ENCODE peak calls at places on chromosomes 1 and 21, in five cellular contexts. A is Peyer's patch, G is esophagus squamous epithelium, D is tibial nerve, T is A549. J is an unnamed sample. For H3K4me1, the result is how much of the 10 kb centered on the place peaks cover.

GRCh38 chr1:59136541-59137335 is 160.2 kb upstream of the FGGY start:
- DNase-seq in A (no peak), G (no peak), D (no peak), T (no peak), J (no peak)

GRCh38 chr1:66351474-66351873 is 182.5 kb upstream of the SGIP1 start:
- DNase-seq in A (no peak), G (no peak), D (no peak), T (no peak), J (no peak)

GRCh38 chr1:156704166-156704711 is 1.1 kb downstream of the CRABP2 start:
- DNase-seq in A (no peak), G (no peak), D (no peak), T (no peak), J (no peak)

GRCh38 chr21:43279578-43279894 is 110.7 kb downstream of the CRYAA start:
- DNase-seq in A (no peak), G (no peak), D (no peak), T (no peak), J (no peak)

GRCh38 chr1:229229721-229230135 is 41.2 kb upstream of the RAB4A start:
- DNase-seq in A (no peak), G (no peak), D (peak), T (no peak), J (peak)

GRCh38 chr21:36388835-36389234 is 3.6 kb downstream of the CHAF1B start:
- DNase-seq in A (no peak), G (no peak), D (no peak), T (peak), J (no peak)

GRCh38 chr1:35882586-35882944 is 444 bp upstream of the AGO1 start:
- DNase-seq in A (no peak), G (no peak), D (no peak), T (no peak), J (no peak)

GRCh38 chr1:75616436-75617433 is 5.8 kb upstream of the SLC44A5 start:
- DNase-seq in A (no peak), G (no peak), D (no peak), T (no peak), J (no peak)

GRCh38 chr1:35016406-35016805 is 15.3 kb downstream of the ZMYM6 start:
- DNase-seq in A (no peak), G (no peak), D (no peak), T (no peak), J (no peak)

GRCh38 chr1:173682174-173682573 is 12.5 kb upstream of the ANKRD45 start:
- DNase-seq in A (no peak), G (no peak), D (no peak), T (no peak), J (no peak)

GRCh38 chr1:207073906-207074820 is 14.5 kb upstream of the C4BPB start:
- DNase-seq in A (no peak), G (no peak), D (no peak), T (no peak), J (no peak)

GRCh38 chr1:74463301-74463988 is 49.0 kb downstream of the LRRC53 start:
- DNase-seq in A (no peak), G (no peak), D (no peak), T (no peak), J (no peak)

GRCh38 chr1:3902111-3902511 is 2.0 kb upstream of the C1orf174 start:
- DNase-seq in A (peak), G (no peak), D (no peak), T (no peak), J (no peak)

GRCh38 chr1:18836654-18837053 is 22.8 kb downstream of the TAS1R2 start:
- DNase-seq in A (no peak), G (no peak), D (no peak), T (peak), J (no peak)

GRCh38 chr1:231836227-231836893 is 209.8 kb downstream of the DISC1 start:
- DNase-seq in A (no peak), G (no peak), D (no peak), T (peak), J (no peak)

GRCh38 chr1:245790441-245790840 is 635.7 kb downstream of the KIF26B start:
- DNase-seq in A (no peak), G (no peak), D (no peak), T (no peak), J (no peak)

GRCh38 chr1:187566371-187566770 is 737.6 kb downstream of the PLA2G4A start:
- DNase-seq in A (no peak), G (no peak), D (no peak), T (no peak), J (no peak)

GRCh38 chr1:33464552-33464951 is 7.9 kb upstream of the ZSCAN20 start:
- DNase-seq in A (no peak), G (no peak), D (no peak), T (no peak), J (no peak)

GRCh38 chr21:20040768-20041167 is 957.4 kb upstream of the NCAM2 start:
- DNase-seq in A (no peak), G (no peak), D (no peak), T (no peak), J (no peak)

GRCh38 chr1:12407962-12408288 is 178.1 kb downstream of the VPS13D start:
- DNase-seq in A (no peak), G (no peak), D (no peak), T (no peak), J (no peak)

GRCh38 chr21:40507978-40508377 is 339.0 kb downstream of the DSCAM start:
- DNase-seq in A (no peak), G (no peak), D (no peak), T (peak), J (no peak)

GRCh38 chr21:41564871-41565281 is 56.9 kb upstream of the TMPRSS2 start:
- DNase-seq in A (no peak), G (no peak), D (no peak), T (peak), J (no peak)

GRCh38 chr1:162219461-162219860 is 150.0 kb downstream of the NOS1AP start:
- DNase-seq in A (no peak), G (no peak), D (no peak), T (no peak), J (no peak)

GRCh38 chr1:156660752-156661112 is 16.5 kb downstream of the NES start:
- DNase-seq in A (no peak), G (no peak), D (no peak), T (no peak), J (no peak)

GRCh38 chr21:41833138-41834115 is 45.7 kb downstream of the PRDM15 start:
- DNase-seq in A (peak), G (no peak), D (no peak), T (no peak), J (no peak)

GRCh38 chr1:227532019-227532619 is 31.2 kb upstream of the ZNF678 start:
- DNase-seq in A (no peak), G (no peak), D (no peak), T (no peak), J (no peak)

GRCh38 chr1:209879539-209879938 is 51.8 kb downstream of the UTP25 start:
- DNase-seq in A (no peak), G (no peak), D (no peak), T (peak), J (no peak)

GRCh38 chr1:32361674-32362473 is 411 bp downstream of the FAM229A start:
- DNase-seq in A (no peak), G (no peak), D (peak), T (no peak), J (peak)

GRCh38 chr1:25680701-25681100 is 64.1 kb downstream of the MAN1C1 start:
- DNase-seq in A (no peak), G (no peak), D (no peak), T (no peak), J (no peak)

DNA sequence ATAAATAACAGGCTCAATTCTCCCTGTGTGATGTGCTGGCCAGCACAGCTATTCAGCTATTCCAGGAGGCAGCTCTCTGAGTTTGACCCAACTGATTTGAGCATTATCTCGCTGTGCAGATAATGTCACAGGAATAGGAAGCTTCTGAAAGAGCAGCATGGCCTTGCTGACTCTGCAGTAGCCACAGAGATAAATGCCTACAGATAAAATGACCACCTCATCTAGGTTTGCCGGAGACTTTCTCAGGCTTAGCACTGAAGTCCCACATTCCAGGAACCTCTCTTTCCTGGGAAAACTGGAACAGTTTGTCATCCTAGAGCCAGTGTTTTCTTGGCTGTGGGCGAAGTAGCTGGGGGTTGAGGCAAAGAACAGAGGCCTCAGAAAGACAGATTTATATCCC is 98.9 kb downstream of the MRPL39 start:
- DNase-seq in A (no peak), G (no peak), D (no peak), T (no peak), J (no peak)
- TF ChIP-seq POLR2A in A (no peak), G (no peak), D (no peak), T (no peak), J (no peak)

DNA sequence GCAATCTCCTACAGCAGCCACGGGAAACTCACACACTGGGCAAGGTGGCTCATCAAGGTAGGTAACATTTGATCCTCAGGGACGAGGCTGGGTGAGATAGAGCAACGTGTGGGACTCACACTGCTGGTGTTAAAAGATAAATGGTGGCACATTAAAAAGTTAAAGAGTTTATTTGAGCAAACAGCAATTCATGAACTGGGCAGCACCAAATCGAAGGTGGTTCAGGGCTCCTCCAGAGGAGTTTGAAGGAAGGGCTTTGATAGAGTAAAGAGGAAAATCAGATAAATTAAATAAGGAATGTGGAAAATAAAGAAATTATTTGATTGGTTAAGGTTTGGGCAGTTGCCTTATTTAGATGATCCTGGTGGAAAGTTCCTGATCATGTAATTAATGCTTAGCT is 23.6 kb upstream of the TMEM51 start:
- DNase-seq in A (no peak), G (no peak), D (no peak), T (no peak), J (no peak)
- H3K4me1 ChIP-seq in A (under half), G (under half), D (under half), T (under half), J (under half)

DNA sequence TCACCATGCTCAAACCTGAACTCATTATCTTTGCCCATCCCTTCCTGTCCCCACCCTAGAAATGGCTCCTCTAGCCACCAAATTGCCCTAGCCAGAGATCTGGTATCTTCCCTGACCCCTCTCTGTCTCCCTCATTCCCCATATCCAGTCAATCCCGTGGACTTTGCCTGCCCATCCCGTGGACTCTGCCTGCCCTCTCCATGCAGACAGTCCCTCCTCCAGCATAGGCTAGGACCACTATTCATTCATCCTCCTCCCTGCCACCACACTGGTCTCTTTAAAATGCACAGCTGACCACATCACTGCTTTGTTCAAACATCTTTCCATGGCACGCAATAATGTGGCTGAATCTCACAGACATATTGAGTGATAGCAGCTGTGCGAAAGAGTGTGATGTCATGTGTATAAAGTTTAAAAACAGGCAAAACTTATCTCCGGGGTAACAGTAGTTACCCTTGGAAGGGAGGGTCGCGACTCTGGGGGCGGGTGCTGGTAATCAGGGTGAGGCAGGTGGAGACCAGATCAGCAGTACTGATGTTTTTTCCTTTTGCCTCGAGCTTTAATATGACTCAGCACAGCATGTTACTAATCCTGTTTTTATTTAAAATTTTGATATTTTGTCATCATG is 4.8 kb upstream of the SLC2A1 start:
- DNase-seq in A (no peak), G (no peak), D (no peak), T (peak), J (no peak)
- TF ChIP-seq POLR2A in A (no peak), G (no peak), D (no peak), T (no peak), J (no peak)

DNA sequence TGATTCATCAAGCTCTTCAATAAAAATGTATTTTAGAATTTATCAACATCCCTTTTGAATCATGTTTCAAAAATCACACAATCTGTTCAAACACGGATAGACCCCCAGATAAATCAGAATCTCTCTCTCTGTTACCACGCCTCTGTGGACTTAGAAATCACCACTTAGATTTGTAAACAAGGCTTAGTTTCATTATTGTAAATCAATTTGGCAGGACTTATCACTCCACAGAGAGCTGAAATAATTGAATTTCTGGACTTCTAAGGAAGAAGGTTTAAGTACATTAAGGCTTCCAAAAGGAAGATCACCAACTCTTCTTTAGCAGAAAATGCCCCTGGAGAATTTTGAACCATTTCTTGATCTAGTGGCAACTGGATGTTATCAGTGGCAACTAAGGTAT is 100.4 kb downstream of the APP start:
- DNase-seq in A (no peak), G (no peak), D (no peak), T (no peak), J (no peak)
- H3K4me1 ChIP-seq in A (under half), G (under half), D (under half), T (under half), J (under half)

DNA sequence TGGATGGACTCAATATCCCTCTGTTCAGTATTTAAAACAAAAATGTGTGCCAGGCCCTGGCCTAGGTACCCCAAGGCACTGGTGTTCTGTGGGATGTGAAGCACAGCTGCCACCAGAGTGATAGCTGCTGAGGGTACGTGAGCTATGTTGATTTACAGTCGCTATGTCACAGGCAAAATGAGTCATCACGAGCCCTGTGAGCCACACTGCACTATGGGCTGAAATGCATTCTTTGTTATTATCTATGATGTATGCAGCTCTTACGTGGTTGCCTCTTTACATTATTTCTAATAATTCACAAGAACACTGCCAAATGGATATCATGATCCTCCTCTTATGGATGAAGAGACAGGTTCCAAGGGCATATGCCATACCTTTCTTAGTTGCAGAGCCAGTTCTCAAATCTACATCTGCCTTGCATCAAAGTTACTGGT is 2.1 kb downstream of the TEX38 start:
- DNase-seq in A (no peak), G (no peak), D (no peak), T (peak), J (no peak)
- TF ChIP-seq POLR2A in A (no peak), G (no peak), D (no peak), T (no peak), J (no peak)

DNA sequence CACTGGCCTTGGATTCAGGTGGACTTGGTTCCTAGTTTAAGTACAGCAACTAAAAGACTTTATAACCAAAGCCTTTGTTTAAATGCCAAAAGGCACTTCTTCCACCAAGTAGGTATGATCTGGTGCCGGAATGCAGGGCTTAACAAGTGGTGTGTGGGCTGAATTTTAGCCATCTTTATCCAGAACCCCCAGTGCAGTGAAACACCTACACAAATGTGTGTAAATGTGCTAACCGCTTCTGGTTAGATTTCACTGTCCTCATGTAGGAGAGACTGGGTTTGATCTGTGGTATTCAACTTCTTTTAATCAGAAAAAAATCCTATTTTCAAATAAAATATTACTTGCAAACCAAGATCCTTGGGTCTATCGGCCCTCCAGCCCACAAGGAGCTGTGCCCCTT is 10.3 kb downstream of the SLAMF1 start:
- DNase-seq in A (no peak), G (no peak), D (no peak), T (no peak), J (no peak)
- H3K4me1 ChIP-seq in A (under half), G (under half), D (under half), T (under half), J (under half)

J was measured in prostate gland.